ENCODE peak calls at places on chromosomes 7 and 10, in four cellular contexts. One of them, this sample, is unnamed. For H3K4me1, the result is how much of the 10 kb centered on the place peaks cover.

GRCh38 chr7:77727936-77728701 is 31.9 kb downstream of the RSBN1L start:
- DNase-seq in left lung: no peak
- DNase-seq in IMR-90: peak
- DNase-seq in neural progenitor cell: peak
- DNase-seq in this sample: peak

GRCh38 chr7:103632972-103633371 is 187.0 kb upstream of the SLC26A5 start:
- DNase-seq in left lung: no peak
- DNase-seq in IMR-90: peak
- DNase-seq in neural progenitor cell: no peak
- DNase-seq in this sample: peak

GRCh38 chr7:132436121-132436520 is 140.1 kb downstream of the PLXNA4 start:
- DNase-seq in left lung: no peak
- DNase-seq in IMR-90: no peak
- DNase-seq in neural progenitor cell: no peak
- DNase-seq in this sample: no peak

GRCh38 chr7:133688483-133689239 is 435.8 kb downstream of the EXOC4 start:
- DNase-seq in left lung: no peak
- DNase-seq in IMR-90: peak
- DNase-seq in neural progenitor cell: no peak
- DNase-seq in this sample: peak

GRCh38 chr10:68095176-68095575 is 14.1 kb upstream of the MYPN start:
- DNase-seq in left lung: no peak
- DNase-seq in IMR-90: peak
- DNase-seq in neural progenitor cell: no peak
- DNase-seq in this sample: no peak

GRCh38 chr7:50761722-50762121 is 21.0 kb downstream of the GRB10 start:
- DNase-seq in left lung: no peak
- DNase-seq in IMR-90: no peak
- DNase-seq in neural progenitor cell: no peak
- DNase-seq in this sample: no peak

GRCh38 chr10:11515596-11516418 is 95.6 kb downstream of the USP6NL start:
- DNase-seq in left lung: no peak
- DNase-seq in IMR-90: peak
- DNase-seq in neural progenitor cell: peak
- DNase-seq in this sample: peak

GRCh38 chr7:92729751-92730150 is 106.6 kb downstream of the CDK6 start:
- DNase-seq in left lung: no peak
- DNase-seq in IMR-90: no peak
- DNase-seq in neural progenitor cell: no peak
- DNase-seq in this sample: no peak

GRCh38 chr10:21020545-21020944 is 123.4 kb upstream of the NEBL start:
- DNase-seq in left lung: no peak
- DNase-seq in IMR-90: no peak
- DNase-seq in neural progenitor cell: peak
- DNase-seq in this sample: no peak

GRCh38 chr7:155644971-155645509 is 579 bp downstream of the RBM33 start:
- DNase-seq in left lung: no peak
- DNase-seq in IMR-90: no peak
- DNase-seq in neural progenitor cell: peak
- DNase-seq in this sample: no peak

GRCh38 chr7:137755846-137756685 is 90.7 kb downstream of the DGKI start:
- DNase-seq in left lung: no peak
- DNase-seq in IMR-90: peak
- DNase-seq in neural progenitor cell: no peak
- DNase-seq in this sample: no peak

GRCh38 chr10:93963434-93963833 is 30.3 kb upstream of the PLCE1 start:
- DNase-seq in left lung: no peak
- DNase-seq in IMR-90: no peak
- DNase-seq in neural progenitor cell: no peak
- DNase-seq in this sample: no peak

GRCh38 chr10:92486637-92487036 is 87.3 kb downstream of the IDE start:
- DNase-seq in left lung: no peak
- DNase-seq in IMR-90: no peak
- DNase-seq in neural progenitor cell: no peak
- DNase-seq in this sample: no peak

GRCh38 chr10:98158576-98158975 is 24.1 kb downstream of the R3HCC1L start:
- DNase-seq in left lung: no peak
- DNase-seq in IMR-90: no peak
- DNase-seq in neural progenitor cell: no peak
- DNase-seq in this sample: no peak

GRCh38 chr10:9038146-9038714 is 983.7 kb downstream of the GATA3 start:
- DNase-seq in left lung: no peak
- DNase-seq in IMR-90: no peak
- DNase-seq in neural progenitor cell: no peak
- DNase-seq in this sample: no peak

GRCh38 chr7:7909376-7909775 is 59.2 kb upstream of the GLCCI1 start:
- DNase-seq in left lung: no peak
- DNase-seq in IMR-90: peak
- DNase-seq in neural progenitor cell: no peak
- DNase-seq in this sample: no peak

GRCh38 chr7:2478387-2478760 is 2.2 kb upstream of the GRIFIN start:
- DNase-seq in left lung: no peak
- DNase-seq in IMR-90: no peak
- DNase-seq in neural progenitor cell: no peak
- DNase-seq in this sample: no peak

GRCh38 chr7:44222776-44223261 is 22.0 kb downstream of the YKT6 start:
- DNase-seq in left lung: peak
- DNase-seq in IMR-90: no peak
- DNase-seq in neural progenitor cell: no peak
- DNase-seq in this sample: no peak

GRCh38 chr10:3467052-3467906 is 294.7 kb upstream of the PITRM1 start:
- DNase-seq in left lung: peak
- DNase-seq in IMR-90: peak
- DNase-seq in neural progenitor cell: peak
- DNase-seq in this sample: peak

GRCh38 chr7:50355817-50356178 is 51.3 kb downstream of the IKZF1 start:
- DNase-seq in left lung: no peak
- DNase-seq in IMR-90: no peak
- DNase-seq in neural progenitor cell: no peak
- DNase-seq in this sample: no peak

GRCh38 chr10:103703941-103704919 is 151.1 kb downstream of the SH3PXD2A start:
- DNase-seq in left lung: peak
- DNase-seq in IMR-90: no peak
- DNase-seq in neural progenitor cell: no peak
- DNase-seq in this sample: no peak

GRCh38 chr7:825386-825785 is 6.9 kb upstream of the SUN1 start:
- DNase-seq in left lung: no peak
- DNase-seq in IMR-90: peak
- DNase-seq in neural progenitor cell: no peak
- DNase-seq in this sample: no peak

GRCh38 chr7:822692-823276 is 9.5 kb upstream of the SUN1 start:
- DNase-seq in left lung: peak
- DNase-seq in IMR-90: no peak
- DNase-seq in neural progenitor cell: peak
- DNase-seq in this sample: no peak

GRCh38 chr7:30070052-30070451 is 41.8 kb downstream of the PLEKHA8 start:
- DNase-seq in left lung: no peak
- DNase-seq in IMR-90: no peak
- DNase-seq in neural progenitor cell: no peak
- DNase-seq in this sample: peak

GRCh38 chr7:70608229-70608628 is 523.7 kb upstream of the GALNT17 start:
- DNase-seq in left lung: no peak
- DNase-seq in IMR-90: no peak
- DNase-seq in neural progenitor cell: no peak
- DNase-seq in this sample: no peak

GRCh38 chr7:95730493-95731280 is 41.7 kb upstream of the DYNC1I1 start:
- DNase-seq in left lung: no peak
- DNase-seq in IMR-90: no peak
- DNase-seq in neural progenitor cell: no peak
- DNase-seq in this sample: no peak

GRCh38 chr7:47435889-47436312 is 146.0 kb downstream of the TNS3 start:
- DNase-seq in left lung: no peak
- DNase-seq in IMR-90: peak
- DNase-seq in neural progenitor cell: peak
- DNase-seq in this sample: no peak

GRCh38 chr7:150801242-150801945 is 825 bp downstream of the TMEM176A start:
- DNase-seq in left lung: peak
- DNase-seq in IMR-90: no peak
- DNase-seq in neural progenitor cell: no peak
- DNase-seq in this sample: no peak

GRCh38 chr10:77416327-77417135 is 221.1 kb downstream of the KCNMA1 start:
- DNase-seq in left lung: no peak
- DNase-seq in IMR-90: peak
- DNase-seq in neural progenitor cell: no peak
- DNase-seq in this sample: peak

GRCh38 chr10:52128056-52128683 is 185.9 kb upstream of the DKK1 start:
- DNase-seq in left lung: no peak
- DNase-seq in IMR-90: no peak
- DNase-seq in neural progenitor cell: peak
- DNase-seq in this sample: no peak

GRCh38 chr10:59104186-59104585 is 72.3 kb upstream of the PHYHIPL start:
- DNase-seq in left lung: no peak
- DNase-seq in IMR-90: no peak
- DNase-seq in neural progenitor cell: peak
- DNase-seq in this sample: no peak

GRCh38 chr10:27607591-27607990 is 103.5 kb downstream of the RAB18 start:
- DNase-seq in left lung: no peak
- DNase-seq in IMR-90: no peak
- DNase-seq in neural progenitor cell: no peak
- DNase-seq in this sample: peak

GRCh38 chr7:142104550-142105527 is 6.7 kb upstream of the MGAM2 start:
- DNase-seq in left lung: no peak
- DNase-seq in IMR-90: no peak
- DNase-seq in neural progenitor cell: no peak
- DNase-seq in this sample: peak

GRCh38 chr7:48280100-48280499 is 108.8 kb downstream of the ABCA13 start:
- DNase-seq in left lung: no peak
- DNase-seq in IMR-90: peak
- DNase-seq in neural progenitor cell: no peak
- DNase-seq in this sample: peak

GRCh38 chr7:37424995-37425394 is 23.7 kb downstream of the ELMO1 start:
- DNase-seq in left lung: no peak
- DNase-seq in IMR-90: no peak
- DNase-seq in neural progenitor cell: no peak
- DNase-seq in this sample: no peak

DNA sequence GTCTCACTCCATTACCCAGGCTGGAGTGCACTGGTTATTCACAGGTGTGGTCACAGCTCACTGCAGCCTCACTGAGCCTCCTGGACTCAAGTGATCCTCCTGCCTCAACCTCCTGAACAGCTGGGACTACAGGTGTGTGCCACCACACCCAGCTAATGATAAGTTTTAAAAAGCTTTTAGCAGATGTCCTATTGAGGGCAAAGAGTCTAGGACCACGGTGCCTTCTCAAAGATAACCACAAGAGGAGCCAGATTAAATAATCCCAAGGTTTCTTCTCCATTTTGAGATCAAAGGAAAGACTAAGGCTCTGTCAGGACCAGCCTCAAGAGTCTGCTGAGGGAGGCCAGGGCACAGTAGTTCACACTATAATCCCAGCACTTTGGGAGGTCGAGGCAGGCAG is 4.7 kb downstream of the ATP5MF start:
- DNase-seq in left lung: no peak
- DNase-seq in IMR-90: no peak
- DNase-seq in neural progenitor cell: no peak
- DNase-seq in this sample: no peak
- TF ChIP-seq CTCF in left lung: no peak
- TF ChIP-seq CTCF in IMR-90: no peak
- TF ChIP-seq CTCF in neural progenitor cell: no peak
- TF ChIP-seq CTCF in this sample: peak

GRCh38 chr10:43689007-43689491 is 40.4 kb upstream of the ZNF32 start:
- DNase-seq in left lung: peak
- DNase-seq in IMR-90: no peak
- DNase-seq in neural progenitor cell: no peak
- DNase-seq in this sample: no peak

GRCh38 chr10:43688348-43688892 is 39.7 kb upstream of the ZNF32 start:
- DNase-seq in left lung: no peak
- DNase-seq in IMR-90: no peak
- DNase-seq in neural progenitor cell: no peak
- DNase-seq in this sample: no peak

GRCh38 chr10:43691503-43691902 is 42.8 kb upstream of the ZNF32 start:
- DNase-seq in left lung: no peak
- DNase-seq in IMR-90: peak
- DNase-seq in neural progenitor cell: no peak
- DNase-seq in this sample: no peak

GRCh38 chr10:43689955-43690771 is 41.5 kb upstream of the ZNF32 start:
- DNase-seq in left lung: peak
- DNase-seq in IMR-90: peak
- DNase-seq in neural progenitor cell: peak
- DNase-seq in this sample: peak

GRCh38 chr10:43689618-43689954 is 40.9 kb upstream of the ZNF32 start:
- DNase-seq in left lung: peak
- DNase-seq in IMR-90: no peak
- DNase-seq in neural progenitor cell: peak
- DNase-seq in this sample: no peak
- H3K27ac ChIP-seq in left lung: peak
- H3K27ac ChIP-seq in IMR-90: peak
- H3K27ac ChIP-seq in neural progenitor cell: no peak
- H3K27ac ChIP-seq in this sample: no peak

DNA sequence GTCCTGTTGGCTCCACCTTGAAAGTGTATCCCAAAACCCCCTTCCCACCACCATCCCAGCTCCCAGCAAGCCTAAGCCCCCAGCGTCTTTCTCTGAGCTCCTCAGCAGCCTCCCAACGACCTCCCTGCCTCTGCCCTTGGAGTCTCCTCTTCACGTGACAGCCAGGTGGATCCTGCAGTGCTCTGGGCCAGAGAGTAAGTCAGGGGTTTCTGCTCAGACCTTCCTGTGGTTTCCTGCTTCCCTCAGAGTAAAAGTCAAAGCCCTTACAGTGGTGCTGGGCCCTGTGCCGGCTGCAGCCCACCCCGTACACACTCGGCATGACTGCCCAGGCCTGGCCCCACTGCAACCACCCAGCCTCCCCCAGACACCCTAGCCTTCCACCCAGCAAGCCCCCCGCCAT is 51.9 kb downstream of the OAT start:
- DNase-seq in left lung: no peak
- DNase-seq in IMR-90: no peak
- DNase-seq in neural progenitor cell: no peak
- DNase-seq in this sample: no peak
- H3K4me1 ChIP-seq in left lung: under half
- H3K4me1 ChIP-seq in IMR-90: under half
- H3K4me1 ChIP-seq in neural progenitor cell: under half
- H3K4me1 ChIP-seq in this sample: under half

DNA sequence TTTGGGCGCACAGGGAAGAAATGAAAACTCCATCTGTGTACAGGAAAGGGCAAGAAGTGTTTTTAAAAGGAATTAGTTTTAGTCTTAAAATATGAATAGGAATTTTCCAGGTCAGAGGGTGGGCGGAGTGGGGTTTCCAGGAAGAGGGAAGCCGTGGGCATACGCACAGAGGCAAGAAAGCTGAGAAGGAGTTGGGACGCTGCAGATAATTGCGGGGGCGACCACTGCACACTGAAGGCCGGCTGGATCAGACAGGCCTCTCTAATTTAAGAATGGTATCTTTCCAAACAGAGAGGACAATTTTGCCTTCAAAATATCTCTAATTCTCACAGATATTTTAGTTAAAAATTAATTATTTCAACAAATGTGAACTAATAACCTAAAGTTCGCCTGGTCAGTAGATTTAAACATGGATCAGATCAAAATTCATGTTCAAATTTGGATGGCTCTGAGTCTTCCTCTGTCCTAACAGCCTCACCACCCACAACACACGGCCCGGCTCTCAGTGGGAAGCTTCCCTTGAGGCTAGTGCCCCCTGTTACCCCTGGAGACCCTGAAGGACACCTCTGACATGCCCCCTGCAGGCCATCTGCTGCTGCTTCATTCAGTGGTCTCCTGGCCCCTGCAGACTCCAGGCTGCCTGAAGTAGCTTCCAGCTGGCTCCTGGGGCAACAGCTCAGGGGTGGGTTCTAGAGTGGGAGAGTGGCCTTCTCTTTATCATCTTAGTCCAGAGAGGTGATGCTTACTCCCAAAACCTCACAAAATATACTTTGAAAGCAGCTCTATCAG is 189.3 kb upstream of the INHBA start:
- DNase-seq in left lung: no peak
- DNase-seq in IMR-90: no peak
- DNase-seq in neural progenitor cell: peak
- DNase-seq in this sample: no peak
- TF ChIP-seq CTCF in left lung: no peak
- TF ChIP-seq CTCF in IMR-90: no peak
- TF ChIP-seq CTCF in neural progenitor cell: peak
- TF ChIP-seq CTCF in this sample: no peak

This sample was measured in foreskin keratinocyte.